ENCODE peak calls at places on chromosomes 6 and 20, in four cellular contexts. One of them, this sample, is unnamed.

GRCh38 chr20:5070570-5070969 is 49.2 kb downstream of the PCNA start:
- DNase-seq in cerebellum: no peak
- DNase-seq in neuronal stem cell: no peak
- DNase-seq in glutamatergic neuron: no peak
- DNase-seq in this sample: no peak

GRCh38 chr6:15242937-15243614 is 2.8 kb upstream of the JARID2 start:
- DNase-seq in cerebellum: no peak
- DNase-seq in neuronal stem cell: no peak
- DNase-seq in glutamatergic neuron: no peak
- DNase-seq in this sample: no peak

GRCh38 chr20:12411246-12411940 is 493.7 kb downstream of the BTBD3 start:
- DNase-seq in cerebellum: peak
- DNase-seq in neuronal stem cell: no peak
- DNase-seq in glutamatergic neuron: no peak
- DNase-seq in this sample: no peak

GRCh38 chr20:22204801-22205200 is 379.6 kb downstream of the FOXA2 start:
- DNase-seq in cerebellum: no peak
- DNase-seq in neuronal stem cell: no peak
- DNase-seq in glutamatergic neuron: no peak
- DNase-seq in this sample: no peak

GRCh38 chr20:56409521-56409920 is 2.5 kb upstream of the CASS4 start:
- DNase-seq in cerebellum: no peak
- DNase-seq in glutamatergic neuron: no peak
- DNase-seq in neuronal stem cell: no peak
- DNase-seq in this sample: no peak

GRCh38 chr6:112802154-112802553 is 455.0 kb downstream of the RFPL4B start:
- DNase-seq in glutamatergic neuron: no peak
- DNase-seq in neuronal stem cell: no peak
- DNase-seq in cerebellum: no peak
- DNase-seq in this sample: no peak

GRCh38 chr6:35730745-35731413 is 6.0 kb upstream of the ARMC12 start:
- DNase-seq in neuronal stem cell: no peak
- DNase-seq in cerebellum: no peak
- DNase-seq in glutamatergic neuron: no peak
- DNase-seq in this sample: no peak

GRCh38 chr6:139903411-139904157 is 529.1 kb upstream of the CITED2 start:
- DNase-seq in neuronal stem cell: no peak
- DNase-seq in cerebellum: no peak
- DNase-seq in glutamatergic neuron: no peak
- DNase-seq in this sample: no peak

GRCh38 chr20:25863536-25864325 is 167.1 kb upstream of the ZNF337 start:
- DNase-seq in cerebellum: no peak
- DNase-seq in glutamatergic neuron: peak
- DNase-seq in neuronal stem cell: no peak
- DNase-seq in this sample: no peak